ENCODE peak calls at places on chromosomes 16 and 17, in nine cellular contexts. K is ascending aorta; X is pons; C is NCI-H524; G is right atrium auricular region; D is stimulated activated CD4-positive, alpha-beta T cell treated with anti-CD3 and anti-CD28 coated beads, TNF-alpha, amount 100 ng/mL, for 48 hours; R is NCI-H187 treated with DMSO at 0.1 percent for 48 hours; O is cardiac septum; E is WTC11. B is an unnamed sample.

GRCh38 chr16:2027024-2028010 is 615 bp downstream of the NHERF2 start:
- DNase-seq in K (no peak), X (no peak), C (peak; percentile 42), G (no peak), D (no peak), R (no peak), O (no peak), E (no peak), B (no peak)

GRCh38 chr16:69093974-69094373 is 11.5 kb upstream of the HAS3 start:
- DNase-seq in K (no peak), X (no peak), C (no peak), G (no peak), D (no peak), R (peak; percentile 72), O (no peak), E (no peak), B (no peak)

GRCh38 chr17:73359987-73360410 is 48.2 kb upstream of the CDC42EP4 start:
- DNase-seq in K (no peak), X (no peak), C (no peak), G (no peak), D (no peak), R (no peak), O (no peak), E (peak; percentile 81), B (no peak)

GRCh38 chr16:87002717-87003413 is 314.3 kb downstream of the C16orf95 start:
- DNase-seq in K (peak; percentile 57), X (no peak), C (no peak), G (no peak), D (no peak), R (no peak), O (no peak), E (no peak), B (no peak)

GRCh38 chr16:52069866-52070265 is 477.1 kb downstream of the TOX3 start:
- DNase-seq in K (no peak), X (peak; percentile 86), C (peak; percentile 68), G (no peak), D (no peak), R (no peak), O (no peak), E (no peak), B (no peak)

GRCh38 chr17:81518113-81518784 is 5.7 kb upstream of the ACTG1 start:
- DNase-seq in K (no peak), X (no peak), C (no peak), G (no peak), D (no peak), R (no peak), O (no peak), E (no peak), B (no peak)

GRCh38 chr16:56643080-56643778 is 4.8 kb downstream of the MT1A start:
- DNase-seq in K (peak; percentile 91), X (no peak), C (peak; percentile 52), G (peak; percentile 78), D (peak; percentile 70), R (no peak), O (no peak), E (peak; percentile 63), B (no peak)

GRCh38 chr17:55281592-55282378 is 17.0 kb downstream of the HLF start:
- DNase-seq in K (no peak), X (no peak), C (no peak), G (no peak), D (no peak), R (no peak), O (no peak), E (no peak), B (no peak)

GRCh38 chr16:50136399-50136798 is 16.7 kb upstream of the TENT4B start:
- DNase-seq in K (no peak), X (no peak), C (no peak), G (no peak), D (no peak), R (no peak), O (no peak), E (no peak), B (no peak)

GRCh38 chr16:78485899-78486221 is 386.4 kb downstream of the WWOX start:
- DNase-seq in K (no peak), X (no peak), C (no peak), G (no peak), D (no peak), R (no peak), O (no peak), E (no peak), B (no peak)

GRCh38 chr17:76727745-76728456 is 1.3 kb downstream of the METTL23 start:
- DNase-seq in K (no peak), X (no peak), C (no peak), G (no peak), D (no peak), R (no peak), O (no peak), E (no peak), B (no peak)

GRCh38 chr17:63950940-63951907 is 19.1 kb upstream of the CD79B start:
- DNase-seq in K (no peak), X (no peak), C (peak; percentile 16), G (no peak), D (no peak), R (no peak), O (no peak), E (peak; percentile 75), B (no peak)

GRCh38 chr16:76535-77272 is 1.3 kb upstream of the MPG start:
- DNase-seq in K (peak; percentile 92), X (no peak), C (peak; percentile 32), G (peak; percentile 94), D (no peak), R (no peak), O (peak; percentile 91), E (no peak), B (no peak)

GRCh38 chr17:19986941-19987714 is 9.5 kb upstream of the AKAP10 start:
- DNase-seq in K (no peak), X (no peak), C (no peak), G (peak; percentile 21), D (no peak), R (no peak), O (no peak), E (no peak), B (no peak)

GRCh38 chr16:9225527-9226316 is 134.3 kb downstream of the HAPSTR1 start:
- DNase-seq in K (no peak), X (peak; percentile 79), C (peak; percentile 41), G (no peak), D (no peak), R (no peak), O (no peak), E (peak; percentile 48), B (no peak)

GRCh38 chr17:56350592-56350991 is 197.3 kb downstream of the ANKFN1 start:
- DNase-seq in K (no peak), X (no peak), C (no peak), G (no peak), D (no peak), R (no peak), O (no peak), E (no peak), B (no peak)

GRCh38 chr16:10668322-10669045 is 26.2 kb downstream of the TEKT5 start:
- DNase-seq in K (no peak), X (peak; percentile 15), C (peak; percentile 60), G (no peak), D (no peak), R (no peak), O (no peak), E (peak; percentile 65), B (no peak)

GRCh38 chr17:43468746-43469544 is 14.8 kb upstream of the DHX8 start:
- DNase-seq in K (no peak), X (no peak), C (peak; percentile 79), G (no peak), D (no peak), R (no peak), O (no peak), E (no peak), B (no peak)